ENCODE peak calls at places on chromosome 4, in seven cellular contexts. One of them, this sample, is unnamed.
A peak's percentile ranks its signal among the peaks of the same experiment; 100 is the strongest.

GRCh38 chr4:154634058-154634457 is 21.6 kb upstream of the FGG start:
- DNase-seq in activated CD8-positive, alpha-beta memory T cell treated with anti-CD3 and anti-CD28 coated beads for 4 hours: no peak
- DNase-seq in cardiac muscle cell: no peak
- DNase-seq in glomerular endothelial cell: no peak
- DNase-seq in Right ventricle myocardium superior: no peak
- DNase-seq in mucosa of gallbladder: no peak
- DNase-seq in HEK293T: no peak
- DNase-seq in this sample: no peak

GRCh38 chr4:6308890-6309643 is 39.4 kb downstream of the WFS1 start:
- DNase-seq in activated CD8-positive, alpha-beta memory T cell treated with anti-CD3 and anti-CD28 coated beads for 4 hours: no peak
- DNase-seq in cardiac muscle cell: peak; percentile 63
- DNase-seq in glomerular endothelial cell: no peak
- DNase-seq in mucosa of gallbladder: no peak
- DNase-seq in Right ventricle myocardium superior: no peak
- DNase-seq in HEK293T: no peak
- DNase-seq in this sample: peak; percentile 26

GRCh38 chr4:80492761-80493160 is 157.2 kb downstream of the CFAP299 start:
- DNase-seq in activated CD8-positive, alpha-beta memory T cell treated with anti-CD3 and anti-CD28 coated beads for 4 hours: peak; percentile 3
- DNase-seq in HEK293T: no peak
- DNase-seq in cardiac muscle cell: no peak
- DNase-seq in glomerular endothelial cell: no peak
- DNase-seq in Right ventricle myocardium superior: no peak
- DNase-seq in mucosa of gallbladder: peak; percentile 14
- DNase-seq in this sample: peak; percentile 62

GRCh38 chr4:4327652-4328121 is 37.6 kb downstream of the ZBTB49 start:
- DNase-seq in mucosa of gallbladder: peak; percentile 17
- DNase-seq in HEK293T: peak; percentile 63
- DNase-seq in activated CD8-positive, alpha-beta memory T cell treated with anti-CD3 and anti-CD28 coated beads for 4 hours: no peak
- DNase-seq in Right ventricle myocardium superior: peak; percentile 64
- DNase-seq in glomerular endothelial cell: no peak
- DNase-seq in cardiac muscle cell: peak; percentile 31
- DNase-seq in this sample: no peak

GRCh38 chr4:127049506-127049905 is 583.3 kb upstream of the INTU start:
- DNase-seq in Right ventricle myocardium superior: no peak
- DNase-seq in mucosa of gallbladder: no peak
- DNase-seq in activated CD8-positive, alpha-beta memory T cell treated with anti-CD3 and anti-CD28 coated beads for 4 hours: no peak
- DNase-seq in HEK293T: no peak
- DNase-seq in glomerular endothelial cell: no peak
- DNase-seq in cardiac muscle cell: no peak
- DNase-seq in this sample: no peak

GRCh38 chr4:108107116-108107515 is 61.6 kb downstream of the LEF1 start:
- DNase-seq in HEK293T: no peak
- DNase-seq in activated CD8-positive, alpha-beta memory T cell treated with anti-CD3 and anti-CD28 coated beads for 4 hours: no peak
- DNase-seq in mucosa of gallbladder: no peak
- DNase-seq in Right ventricle myocardium superior: no peak
- DNase-seq in cardiac muscle cell: no peak
- DNase-seq in glomerular endothelial cell: no peak
- DNase-seq in this sample: no peak

GRCh38 chr4:73308286-73308685 is 49.7 kb upstream of the ANKRD17 start:
- DNase-seq in mucosa of gallbladder: no peak
- DNase-seq in cardiac muscle cell: no peak
- DNase-seq in activated CD8-positive, alpha-beta memory T cell treated with anti-CD3 and anti-CD28 coated beads for 4 hours: no peak
- DNase-seq in Right ventricle myocardium superior: no peak
- DNase-seq in glomerular endothelial cell: no peak
- DNase-seq in HEK293T: no peak
- DNase-seq in this sample: no peak

GRCh38 chr4:174334628-174335027 is 50.9 kb downstream of the CEP44 start:
- DNase-seq in glomerular endothelial cell: no peak
- DNase-seq in mucosa of gallbladder: no peak
- DNase-seq in cardiac muscle cell: no peak
- DNase-seq in Right ventricle myocardium superior: no peak
- DNase-seq in HEK293T: no peak
- DNase-seq in activated CD8-positive, alpha-beta memory T cell treated with anti-CD3 and anti-CD28 coated beads for 4 hours: no peak
- DNase-seq in this sample: no peak

GRCh38 chr4:139950568-139950967 is 203.4 kb downstream of the MAML3 start:
- DNase-seq in glomerular endothelial cell: no peak
- DNase-seq in HEK293T: no peak
- DNase-seq in Right ventricle myocardium superior: no peak
- DNase-seq in mucosa of gallbladder: no peak
- DNase-seq in activated CD8-positive, alpha-beta memory T cell treated with anti-CD3 and anti-CD28 coated beads for 4 hours: no peak
- DNase-seq in cardiac muscle cell: no peak
- DNase-seq in this sample: no peak

GRCh38 chr4:123479944-123480343 is 83.3 kb downstream of the SPRY1 start:
- DNase-seq in mucosa of gallbladder: peak; percentile 41
- DNase-seq in activated CD8-positive, alpha-beta memory T cell treated with anti-CD3 and anti-CD28 coated beads for 4 hours: no peak
- DNase-seq in glomerular endothelial cell: no peak
- DNase-seq in HEK293T: no peak
- DNase-seq in Right ventricle myocardium superior: no peak
- DNase-seq in cardiac muscle cell: no peak
- DNase-seq in this sample: no peak

GRCh38 chr4:102616661-102617060 is 115.5 kb downstream of the NFKB1 start:
- DNase-seq in activated CD8-positive, alpha-beta memory T cell treated with anti-CD3 and anti-CD28 coated beads for 4 hours: no peak
- DNase-seq in glomerular endothelial cell: no peak
- DNase-seq in HEK293T: no peak
- DNase-seq in cardiac muscle cell: no peak
- DNase-seq in Right ventricle myocardium superior: no peak
- DNase-seq in mucosa of gallbladder: no peak
- DNase-seq in this sample: peak; percentile 14

GRCh38 chr4:24915121-24915922 is 2.5 kb upstream of the CCDC149 start:
- DNase-seq in HEK293T: no peak
- DNase-seq in cardiac muscle cell: peak; percentile 46
- DNase-seq in glomerular endothelial cell: no peak
- DNase-seq in activated CD8-positive, alpha-beta memory T cell treated with anti-CD3 and anti-CD28 coated beads for 4 hours: no peak
- DNase-seq in mucosa of gallbladder: no peak
- DNase-seq in Right ventricle myocardium superior: no peak
- DNase-seq in this sample: no peak

This sample was measured in NCI-H526 treated with DMSO at 0.1 percent for 48 hours.